ENCODE peak calls at places on chromosomes 5 and 9, in nine cellular contexts. One of them, this sample, is unnamed.

GRCh38 chr5:142082182-142082781 is 26.3 kb upstream of the NDFIP1 start:
- DNase-seq in dorsolateral prefrontal cortex: no peak
- DNase-seq in AG09309: no peak
- DNase-seq in astrocyte: no peak
- DNase-seq in A549: no peak
- DNase-seq in hepatocyte: no peak
- DNase-seq in right lobe of liver: no peak
- DNase-seq in choroid plexus epithelial cell: no peak
- DNase-seq in Calu3: no peak
- DNase-seq in this sample: no peak

GRCh38 chr9:36141288-36141687 is 4.8 kb downstream of the GLIPR2 start:
- DNase-seq in dorsolateral prefrontal cortex: no peak
- DNase-seq in Calu3: no peak
- DNase-seq in hepatocyte: no peak
- DNase-seq in choroid plexus epithelial cell: peak; percentile 39
- DNase-seq in A549: no peak
- DNase-seq in astrocyte: no peak
- DNase-seq in right lobe of liver: no peak
- DNase-seq in AG09309: no peak
- DNase-seq in this sample: no peak

GRCh38 chr9:88972401-88972800 is 18.9 kb upstream of the S1PR3 start:
- DNase-seq in right lobe of liver: no peak
- DNase-seq in choroid plexus epithelial cell: no peak
- DNase-seq in AG09309: no peak
- DNase-seq in astrocyte: no peak
- DNase-seq in Calu3: no peak
- DNase-seq in hepatocyte: no peak
- DNase-seq in dorsolateral prefrontal cortex: no peak
- DNase-seq in A549: no peak
- DNase-seq in this sample: no peak

GRCh38 chr9:102986425-102986824 is 8.7 kb upstream of the CYLC2 start:
- DNase-seq in astrocyte: no peak
- DNase-seq in A549: no peak
- DNase-seq in right lobe of liver: no peak
- DNase-seq in hepatocyte: no peak
- DNase-seq in dorsolateral prefrontal cortex: no peak
- DNase-seq in choroid plexus epithelial cell: no peak
- DNase-seq in Calu3: no peak
- DNase-seq in AG09309: no peak
- DNase-seq in this sample: no peak

GRCh38 chr9:15525958-15526357 is 15.2 kb upstream of the PSIP1 start:
- DNase-seq in Calu3: no peak
- DNase-seq in dorsolateral prefrontal cortex: no peak
- DNase-seq in astrocyte: no peak
- DNase-seq in A549: no peak
- DNase-seq in AG09309: no peak
- DNase-seq in choroid plexus epithelial cell: no peak
- DNase-seq in hepatocyte: no peak
- DNase-seq in right lobe of liver: no peak
- DNase-seq in this sample: no peak

GRCh38 chr9:16645970-16646369 is 224.5 kb downstream of the BNC2 start:
- DNase-seq in astrocyte: no peak
- DNase-seq in AG09309: no peak
- DNase-seq in hepatocyte: no peak
- DNase-seq in Calu3: no peak
- DNase-seq in choroid plexus epithelial cell: no peak
- DNase-seq in A549: no peak
- DNase-seq in right lobe of liver: no peak
- DNase-seq in dorsolateral prefrontal cortex: no peak
- DNase-seq in this sample: no peak

GRCh38 chr9:27787941-27788340 is 214.7 kb upstream of the C9orf72 start:
- DNase-seq in AG09309: no peak
- DNase-seq in Calu3: peak; percentile 8
- DNase-seq in hepatocyte: no peak
- DNase-seq in dorsolateral prefrontal cortex: no peak
- DNase-seq in right lobe of liver: no peak
- DNase-seq in A549: no peak
- DNase-seq in choroid plexus epithelial cell: peak; percentile 91
- DNase-seq in astrocyte: no peak
- DNase-seq in this sample: no peak

GRCh38 chr9:88075966-88076285 is 62.3 kb downstream of the SPATA31C2 start:
- DNase-seq in astrocyte: no peak
- DNase-seq in Calu3: no peak
- DNase-seq in right lobe of liver: no peak
- DNase-seq in choroid plexus epithelial cell: peak; percentile 70
- DNase-seq in A549: no peak
- DNase-seq in AG09309: no peak
- DNase-seq in dorsolateral prefrontal cortex: no peak
- DNase-seq in hepatocyte: no peak
- DNase-seq in this sample: no peak

GRCh38 chr5:170312666-170313065 is 15.1 kb upstream of the LCP2 start:
- DNase-seq in choroid plexus epithelial cell: peak; percentile 72
- DNase-seq in Calu3: no peak
- DNase-seq in hepatocyte: peak; percentile 52
- DNase-seq in AG09309: no peak
- DNase-seq in dorsolateral prefrontal cortex: no peak
- DNase-seq in astrocyte: peak; percentile 24
- DNase-seq in right lobe of liver: no peak
- DNase-seq in A549: no peak
- DNase-seq in this sample: peak; percentile 97

GRCh38 chr5:100595152-100595811 is 60.1 kb downstream of the FAM174A start:
- DNase-seq in dorsolateral prefrontal cortex: no peak
- DNase-seq in AG09309: peak; percentile 83
- DNase-seq in A549: peak; percentile 6
- DNase-seq in right lobe of liver: no peak
- DNase-seq in hepatocyte: peak; percentile 72
- DNase-seq in choroid plexus epithelial cell: peak; percentile 97
- DNase-seq in astrocyte: peak; percentile 97
- DNase-seq in Calu3: peak; percentile 58
- DNase-seq in this sample: no peak

DNA sequence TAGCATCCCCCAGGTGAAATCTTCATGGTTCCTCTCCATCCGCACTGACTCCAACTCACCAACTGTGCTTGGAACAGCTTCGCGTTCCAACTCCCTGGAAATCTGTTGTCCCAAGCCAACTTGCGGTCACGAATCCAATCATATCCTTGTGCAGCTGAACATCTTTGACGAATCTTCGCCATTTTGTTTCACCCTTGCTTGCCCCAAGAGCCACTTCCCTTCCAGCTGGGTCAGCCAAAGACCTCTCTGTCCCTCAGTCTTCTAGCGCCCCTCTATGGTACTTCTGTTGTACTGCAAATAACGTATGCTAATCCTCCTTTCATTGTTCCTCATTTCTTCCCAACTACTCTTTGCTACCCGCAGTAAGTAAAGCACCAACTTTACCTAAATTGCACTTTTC is 61.0 kb upstream of the TARS1 start:
- DNase-seq in astrocyte: no peak
- DNase-seq in dorsolateral prefrontal cortex: no peak
- DNase-seq in choroid plexus epithelial cell: peak; percentile 60
- DNase-seq in A549: no peak
- DNase-seq in AG09309: no peak
- DNase-seq in Calu3: no peak
- DNase-seq in hepatocyte: peak; percentile 20
- DNase-seq in right lobe of liver: no peak
- DNase-seq in this sample: no peak
- TF ChIP-seq CTCF in astrocyte: peak; percentile 43
- TF ChIP-seq CTCF in dorsolateral prefrontal cortex: no peak
- TF ChIP-seq CTCF in choroid plexus epithelial cell: peak; percentile 76
- TF ChIP-seq CTCF in A549: peak; percentile 21
- TF ChIP-seq CTCF in AG09309: peak; percentile 52
- TF ChIP-seq CTCF in Calu3: no peak
- TF ChIP-seq CTCF in hepatocyte: peak; percentile 38
- TF ChIP-seq CTCF in right lobe of liver: peak; percentile 21
- TF ChIP-seq CTCF in this sample: peak; percentile 61

GRCh38 chr9:133992780-133993634 is 883 bp upstream of the VAV2 start:
- DNase-seq in dorsolateral prefrontal cortex: peak; percentile 62
- DNase-seq in astrocyte: peak; percentile 82
- DNase-seq in hepatocyte: peak; percentile 93
- DNase-seq in AG09309: peak; percentile 77
- DNase-seq in right lobe of liver: peak; percentile 92
- DNase-seq in Calu3: peak; percentile 76
- DNase-seq in A549: peak; percentile 64
- DNase-seq in choroid plexus epithelial cell: peak; percentile 87
- DNase-seq in this sample: peak; percentile 59

GRCh38 chr9:133994359-133995011 is 2.4 kb upstream of the VAV2 start:
- DNase-seq in right lobe of liver: peak; percentile 82
- DNase-seq in choroid plexus epithelial cell: peak; percentile 72
- DNase-seq in astrocyte: no peak
- DNase-seq in A549: peak; percentile 86
- DNase-seq in AG09309: no peak
- DNase-seq in Calu3: peak; percentile 86
- DNase-seq in dorsolateral prefrontal cortex: peak; percentile 88
- DNase-seq in hepatocyte: peak; percentile 91
- DNase-seq in this sample: peak; percentile 70

GRCh38 chr9:133993635-133994253 is 1.6 kb upstream of the VAV2 start:
- DNase-seq in choroid plexus epithelial cell: no peak
- DNase-seq in astrocyte: no peak
- DNase-seq in Calu3: no peak
- DNase-seq in A549: no peak
- DNase-seq in right lobe of liver: no peak
- DNase-seq in AG09309: no peak
- DNase-seq in hepatocyte: no peak
- DNase-seq in dorsolateral prefrontal cortex: no peak
- DNase-seq in this sample: peak; percentile 41

GRCh38 chr9:133996531-133997520 is 4.7 kb upstream of the VAV2 start:
- DNase-seq in right lobe of liver: no peak
- DNase-seq in AG09309: no peak
- DNase-seq in choroid plexus epithelial cell: no peak
- DNase-seq in A549: no peak
- DNase-seq in hepatocyte: peak; percentile 4
- DNase-seq in astrocyte: no peak
- DNase-seq in Calu3: no peak
- DNase-seq in dorsolateral prefrontal cortex: no peak
- DNase-seq in this sample: no peak

DNA sequence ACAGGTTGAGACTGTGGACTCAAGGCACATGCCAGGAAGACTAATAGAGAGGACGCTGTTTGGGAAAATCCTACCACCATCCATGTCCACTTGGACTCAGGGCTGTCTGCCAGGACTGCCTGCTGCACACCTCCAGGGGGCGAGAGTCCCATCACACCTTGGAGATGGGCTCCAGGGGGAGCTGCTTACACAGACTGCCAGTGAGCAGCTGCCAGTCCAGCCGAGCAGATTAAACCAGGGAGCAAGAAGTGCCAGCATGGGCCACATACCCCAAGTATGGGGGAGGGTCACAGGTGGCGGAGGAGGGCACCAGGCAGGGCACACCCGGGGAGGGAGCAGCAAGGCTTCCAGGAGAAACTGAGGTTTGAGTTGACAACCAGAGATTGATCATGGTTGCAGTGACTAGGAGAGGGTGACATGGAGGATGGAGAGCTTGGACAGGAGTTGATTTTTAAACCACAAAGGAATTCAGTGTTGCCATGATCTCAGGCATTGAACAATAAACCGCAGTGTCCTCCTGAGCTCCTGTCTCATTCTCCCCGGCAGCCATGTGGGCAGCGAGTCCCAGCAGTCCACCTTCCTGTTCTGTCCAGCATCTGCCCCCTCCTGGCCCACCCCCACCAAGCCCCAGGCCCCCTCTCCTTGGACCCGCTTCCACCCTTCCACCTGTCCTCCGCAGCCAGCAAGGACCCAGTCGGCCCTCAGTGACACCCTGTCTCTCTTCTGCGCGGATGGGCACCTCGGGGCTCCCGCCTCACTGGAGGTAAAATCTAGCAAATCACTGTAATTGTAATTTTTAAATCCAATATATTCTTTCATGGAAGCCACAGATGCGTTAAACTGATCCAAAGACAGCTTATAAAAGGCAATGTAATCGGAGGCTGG is 3.1 kb upstream of the VAV2 start:
- DNase-seq in right lobe of liver: no peak
- DNase-seq in hepatocyte: peak; percentile 32
- DNase-seq in choroid plexus epithelial cell: peak; percentile 21
- DNase-seq in A549: peak; percentile 72
- DNase-seq in astrocyte: peak; percentile 49
- DNase-seq in dorsolateral prefrontal cortex: no peak
- DNase-seq in AG09309: no peak
- DNase-seq in Calu3: peak; percentile 39
- DNase-seq in this sample: peak; percentile 35
- TF ChIP-seq CTCF in right lobe of liver: no peak
- TF ChIP-seq CTCF in hepatocyte: no peak
- TF ChIP-seq CTCF in choroid plexus epithelial cell: peak; percentile 30
- TF ChIP-seq CTCF in A549: no peak
- TF ChIP-seq CTCF in astrocyte: peak; percentile 9
- TF ChIP-seq CTCF in dorsolateral prefrontal cortex: no peak
- TF ChIP-seq CTCF in AG09309: peak; percentile 35
- TF ChIP-seq CTCF in Calu3: no peak
- TF ChIP-seq CTCF in this sample: no peak

DNA sequence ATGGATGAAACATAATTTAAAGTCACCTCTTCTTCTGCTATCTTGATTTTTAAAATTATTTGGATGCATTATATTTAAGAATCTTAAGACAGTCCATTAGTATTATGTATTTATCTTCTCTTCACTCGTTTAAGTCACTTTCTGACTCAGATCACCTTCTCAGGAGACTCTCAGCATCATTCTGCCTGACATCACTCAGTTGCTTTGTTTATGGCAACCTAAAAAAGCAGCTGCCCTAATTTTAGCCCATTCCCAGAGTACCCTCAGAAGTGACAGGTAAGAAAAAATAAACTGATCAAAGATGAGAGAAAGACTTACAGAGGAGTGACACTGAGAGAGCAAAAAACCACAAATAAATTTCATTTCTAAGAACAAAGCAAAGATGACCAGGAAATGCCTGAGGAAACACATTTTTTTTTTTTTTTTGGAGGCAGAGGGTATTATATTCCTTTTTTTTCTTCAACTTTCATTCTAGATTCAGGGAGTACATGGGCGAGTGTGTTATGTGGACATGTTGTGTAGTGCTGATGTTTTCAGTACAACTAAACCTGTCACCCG is 140.5 kb downstream of the MUSK start:
- DNase-seq in Calu3: no peak
- DNase-seq in right lobe of liver: no peak
- DNase-seq in choroid plexus epithelial cell: no peak
- DNase-seq in dorsolateral prefrontal cortex: no peak
- DNase-seq in astrocyte: no peak
- DNase-seq in A549: no peak
- DNase-seq in AG09309: no peak
- DNase-seq in hepatocyte: no peak
- DNase-seq in this sample: no peak
- TF ChIP-seq CTCF in Calu3: no peak
- TF ChIP-seq CTCF in right lobe of liver: no peak
- TF ChIP-seq CTCF in choroid plexus epithelial cell: no peak
- TF ChIP-seq CTCF in dorsolateral prefrontal cortex: no peak
- TF ChIP-seq CTCF in astrocyte: no peak
- TF ChIP-seq CTCF in A549: no peak
- TF ChIP-seq CTCF in AG09309: no peak
- TF ChIP-seq CTCF in hepatocyte: no peak
- TF ChIP-seq CTCF in this sample: no peak

DNA sequence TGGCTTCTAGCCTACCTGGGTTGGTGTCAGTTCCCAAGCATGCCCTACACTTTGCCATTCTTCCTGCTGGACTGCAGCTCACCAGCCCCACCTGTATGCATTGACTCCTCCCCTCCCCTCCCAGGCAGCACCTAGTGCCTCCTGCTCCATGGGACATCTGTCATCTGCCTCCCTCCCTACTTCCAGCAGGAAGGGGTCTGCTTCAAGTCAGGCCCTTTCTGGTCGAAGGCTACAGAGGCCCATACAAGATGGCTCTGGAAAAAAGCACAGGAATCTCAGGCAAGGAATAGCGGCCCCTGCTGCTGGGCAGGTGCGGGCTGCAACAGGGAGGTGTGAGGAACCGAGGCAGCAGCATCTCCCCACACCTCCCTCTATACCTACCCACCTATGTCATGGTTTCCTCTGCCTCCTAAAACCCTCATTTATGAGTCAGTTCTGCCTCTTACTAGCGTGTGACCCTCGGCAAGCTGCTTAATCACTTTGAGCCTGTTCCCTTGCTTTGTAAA is 19.7 kb downstream of the WWC1 start:
- DNase-seq in dorsolateral prefrontal cortex: no peak
- DNase-seq in choroid plexus epithelial cell: no peak
- DNase-seq in A549: no peak
- DNase-seq in right lobe of liver: no peak
- DNase-seq in hepatocyte: no peak
- DNase-seq in AG09309: no peak
- DNase-seq in Calu3: peak; percentile 47
- DNase-seq in astrocyte: no peak
- DNase-seq in this sample: no peak
- TF ChIP-seq CTCF in dorsolateral prefrontal cortex: no peak
- TF ChIP-seq CTCF in choroid plexus epithelial cell: peak; percentile 24
- TF ChIP-seq CTCF in A549: no peak
- TF ChIP-seq CTCF in right lobe of liver: no peak
- TF ChIP-seq CTCF in hepatocyte: peak; percentile 5
- TF ChIP-seq CTCF in AG09309: no peak
- TF ChIP-seq CTCF in Calu3: peak; percentile 35
- TF ChIP-seq CTCF in astrocyte: no peak
- TF ChIP-seq CTCF in this sample: no peak